ENCODE peak calls at places on chromosomes 4 and X, in seven cellular contexts. G, A, F, M, U, Y and L are unnamed samples.

GRCh38 chrX:37876716-37877115 is 29.3 kb upstream of the DYNLT3 start:
- DNase-seq in G (no peak), A (no peak), F (no peak), M (no peak), U (no peak), Y (no peak), L (no peak)

GRCh38 chr4:109701566-109702399 is 1.5 kb downstream of the CASP6 start:
- DNase-seq in G (no peak), A (no peak), F (no peak), M (no peak), U (no peak), Y (no peak), L (peak)

GRCh38 chr4:3830774-3831528 is 64.8 kb downstream of the ADRA2C start:
- DNase-seq in G (no peak), A (no peak), F (no peak), M (peak), U (no peak), Y (no peak), L (no peak)

GRCh38 chrX:46178763-46179162 is 366.5 kb downstream of the ZNF674 start:
- DNase-seq in G (no peak), A (no peak), F (no peak), M (no peak), U (no peak), Y (no peak), L (no peak)

GRCh38 chr4:40576651-40577480 is 52.8 kb downstream of the RBM47 start:
- DNase-seq in G (peak), A (no peak), F (peak), M (peak), U (peak), Y (peak), L (peak)

GRCh38 chrX:69546417-69546816 is 42.3 kb downstream of the NALF2 start:
- DNase-seq in G (no peak), A (no peak), F (no peak), M (no peak), U (no peak), Y (peak), L (no peak)

GRCh38 chrX:129738466-129739308 is at the start of gene XPNPEP2:
- DNase-seq in G (no peak), A (no peak), F (no peak), M (peak), U (no peak), Y (no peak), L (no peak)

GRCh38 chrX:134520860-134521390 is 61.0 kb downstream of the HPRT1 start:
- DNase-seq in G (peak), A (peak), F (peak), M (no peak), U (no peak), Y (no peak), L (peak)

GRCh38 chr4:173443121-173443520 is 44.2 kb upstream of the SCRG1 start:
- DNase-seq in G (no peak), A (no peak), F (no peak), M (no peak), U (no peak), Y (no peak), L (no peak)

GRCh38 chr4:158203929-158204328 is 6.4 kb upstream of the TMEM144 start:
- DNase-seq in G (no peak), A (no peak), F (no peak), M (no peak), U (no peak), Y (no peak), L (no peak)

GRCh38 chrX:46953137-46953527 is 40.9 kb downstream of the JADE3 start:
- DNase-seq in G (peak), A (no peak), F (no peak), M (no peak), U (no peak), Y (no peak), L (peak)

GRCh38 chr4:115657991-115658390 is 544.6 kb upstream of the NDST4 start:
- DNase-seq in G (no peak), A (no peak), F (no peak), M (no peak), U (no peak), Y (no peak), L (no peak)

GRCh38 chr4:2886161-2886560 is 42.5 kb downstream of the ADD1 start:
- DNase-seq in G (no peak), A (peak), F (no peak), M (no peak), U (no peak), Y (no peak), L (no peak)

GRCh38 chr4:164799410-164799809 is 45.5 kb downstream of the SMIM31 start:
- DNase-seq in G (no peak), A (no peak), F (no peak), M (no peak), U (no peak), Y (no peak), L (no peak)

GRCh38 chr4:70687821-70688794 is at the start of gene UTP3:
- DNase-seq in G (peak), A (peak), F (peak), M (peak), U (peak), Y (peak), L (peak)

GRCh38 chrX:148441387-148441786 is 59.0 kb upstream of the AFF2 start:
- DNase-seq in G (no peak), A (no peak), F (no peak), M (no peak), U (no peak), Y (no peak), L (no peak)

GRCh38 chr4:76212851-76213414 is 691 bp downstream of the SCARB2 start:
- DNase-seq in G (no peak), A (no peak), F (peak), M (no peak), U (no peak), Y (no peak), L (peak)

GRCh38 chr4:185651137-185651677 is 115.9 kb upstream of the PDLIM3 start:
- DNase-seq in G (no peak), A (no peak), F (no peak), M (no peak), U (no peak), Y (no peak), L (no peak)

GRCh38 chr4:1625600-1626138 is 58.4 kb downstream of the FAM53A start:
- DNase-seq in G (no peak), A (no peak), F (no peak), M (no peak), U (no peak), Y (no peak), L (no peak)

GRCh38 chr4:78627046-78627965 is 75.7 kb downstream of the ANXA3 start:
- DNase-seq in G (no peak), A (no peak), F (no peak), M (no peak), U (no peak), Y (no peak), L (peak)

GRCh38 chrX:131025336-131025735 is 32.8 kb upstream of the ARHGAP36 start:
- DNase-seq in G (no peak), A (no peak), F (no peak), M (no peak), U (no peak), Y (no peak), L (no peak)

GRCh38 chrX:133495464-133496391 is 80.4 kb upstream of the GPC4 start:
- DNase-seq in G (no peak), A (no peak), F (no peak), M (no peak), U (peak), Y (no peak), L (no peak)

GRCh38 chr4:42965326-42965725 is 72.8 kb downstream of the GRXCR1 start:
- DNase-seq in G (no peak), A (peak), F (peak), M (no peak), U (no peak), Y (no peak), L (peak)

GRCh38 chr4:81663368-81663767 is 191.7 kb upstream of the RASGEF1B start:
- DNase-seq in G (no peak), A (no peak), F (no peak), M (no peak), U (no peak), Y (no peak), L (no peak)

GRCh38 chrX:51742586-51742985 is 656 bp upstream of the GSPT2 start:
- DNase-seq in G (no peak), A (no peak), F (no peak), M (no peak), U (no peak), Y (no peak), L (no peak)

GRCh38 chrX:24333371-24333770 is 19.5 kb upstream of the SUPT20HL2 start:
- DNase-seq in G (no peak), A (no peak), F (no peak), M (no peak), U (no peak), Y (no peak), L (no peak)

GRCh38 chr4:114187592-114187991 is 208.1 kb upstream of the ARSJ start:
- DNase-seq in G (no peak), A (no peak), F (no peak), M (no peak), U (no peak), Y (no peak), L (no peak)

GRCh38 chrX:137823257-137823656 is 257.3 kb downstream of the ZIC3 start:
- DNase-seq in G (no peak), A (no peak), F (peak), M (no peak), U (no peak), Y (no peak), L (no peak)

GRCh38 chrX:85611926-85612325 is 232.5 kb upstream of the POF1B start:
- DNase-seq in G (no peak), A (no peak), F (peak), M (no peak), U (no peak), Y (no peak), L (peak)

GRCh38 chr4:169282429-169283113 is 11.8 kb upstream of the SH3RF1 start:
- DNase-seq in G (no peak), A (no peak), F (no peak), M (no peak), U (no peak), Y (no peak), L (no peak)

GRCh38 chrX:46912673-46913491 is 661 bp downstream of the JADE3 start:
- DNase-seq in G (no peak), A (peak), F (peak), M (peak), U (no peak), Y (peak), L (peak)

GRCh38 chrX:100995469-100995868 is 26.0 kb downstream of the ARL13A start:
- DNase-seq in G (peak), A (no peak), F (no peak), M (no peak), U (no peak), Y (no peak), L (no peak)

GRCh38 chrX:131763674-131764073 is 219.8 kb downstream of the OR13H1 start:
- DNase-seq in G (no peak), A (no peak), F (peak), M (peak), U (peak), Y (no peak), L (peak)

GRCh38 chr4:72295966-72296557 is 264.3 kb downstream of the NPFFR2 start:
- DNase-seq in G (no peak), A (peak), F (peak), M (no peak), U (no peak), Y (peak), L (peak)